ENCODE peak calls at places on chromosomes 3 and 15, in nine cellular contexts. I is smooth muscle cell of the brain vasculature; M is RPMI7951; N is natural killer cell; T is stimulated activated CD8-positive, alpha-beta memory T cell treated with anti-CD3 and anti-CD28 coated beads, Interleukin-4, amount 100 ng/mL, for 24 hours; J is pons; R is Daoy; E is GM10248; F is aorta. S is an unnamed sample.

GRCh38 chr15:100005013-100005412 is 271.8 kb upstream of the LYSMD4 start:
- DNase-seq in I (no peak), M (peak), N (no peak), T (no peak), J (no peak), R (no peak), E (no peak), F (no peak), S (no peak)

GRCh38 chr3:32954506-32954905 is 3.1 kb downstream of the CCR4 start:
- DNase-seq in I (no peak), M (no peak), N (no peak), T (no peak), J (no peak), R (no peak), E (no peak), F (no peak), S (no peak)

GRCh38 chr3:3992312-3992874 is 193.2 kb downstream of the LRRN1 start:
- DNase-seq in I (no peak), M (no peak), N (no peak), T (no peak), J (no peak), R (no peak), E (no peak), F (no peak), S (no peak)

GRCh38 chr15:22796079-22796478 is 9.6 kb downstream of the NIPA1 start:
- DNase-seq in I (no peak), M (no peak), N (no peak), T (no peak), J (no peak), R (no peak), E (no peak), F (no peak), S (no peak)

GRCh38 chr3:15409239-15409638 is 18.1 kb downstream of the METTL6 start:
- DNase-seq in I (no peak), M (no peak), N (no peak), T (no peak), J (no peak), R (no peak), E (no peak), F (no peak), S (no peak)

GRCh38 chr3:111954228-111954990 is 24.4 kb upstream of the ABHD10 start:
- DNase-seq in I (no peak), M (peak), N (no peak), T (no peak), J (no peak), R (no peak), E (no peak), F (no peak), S (no peak)

GRCh38 chr3:123446610-123447109 is 2.2 kb downstream of the ADCY5 start:
- DNase-seq in I (no peak), M (no peak), N (no peak), T (no peak), J (no peak), R (no peak), E (no peak), F (peak), S (peak)

GRCh38 chr3:66692108-66692750 is 191.4 kb upstream of the LRIG1 start:
- DNase-seq in I (no peak), M (no peak), N (no peak), T (no peak), J (no peak), R (no peak), E (no peak), F (no peak), S (no peak)

GRCh38 chr3:181723568-181724431 is 12.1 kb downstream of the SOX2 start:
- DNase-seq in I (no peak), M (no peak), N (no peak), T (no peak), J (peak), R (no peak), E (no peak), F (no peak), S (no peak)

GRCh38 chr15:35549567-35549966 is 3.6 kb upstream of the DPH6 start:
- DNase-seq in I (no peak), M (no peak), N (no peak), T (no peak), J (no peak), R (no peak), E (no peak), F (no peak), S (no peak)

S was measured in midbrain.